ENCODE peak calls at places on chromosomes 4 and X, in six cellular contexts. O is tibial nerve, J is fibroblast of lung, I is H1, D is hepatocyte, X is heart left ventricle. R is an unnamed sample.

GRCh38 chrX:27276751-27277150 is 186.4 kb downstream of the PPP4R3C start:
- DNase-seq in O (no peak), J (no peak), I (no peak), D (no peak), X (no peak), R (peak)

GRCh38 chr4:120053916-120054315 is 12.7 kb downstream of the MAD2L1 start:
- DNase-seq in O (no peak), J (no peak), I (no peak), D (no peak), X (no peak), R (no peak)

GRCh38 chr4:6693274-6694176 is at the start of gene S100P:
- DNase-seq in O (no peak), J (no peak), I (no peak), D (peak), X (no peak), R (no peak)

GRCh38 chr4:142549726-142550463 is 296.2 kb downstream of the INPP4B start:
- DNase-seq in O (no peak), J (peak), I (no peak), D (peak), X (no peak), R (peak)

GRCh38 chr4:181372014-181372413 is 871.2 kb upstream of the TENM3 start:
- DNase-seq in O (no peak), J (no peak), I (no peak), D (no peak), X (no peak), R (no peak)

GRCh38 chrX:7146703-7147430 is 645 bp upstream of the STS start:
- DNase-seq in O (peak), J (peak), I (no peak), D (no peak), X (peak), R (no peak)

GRCh38 chrX:7996414-7996813 is 69.2 kb upstream of the PNPLA4 start:
- DNase-seq in O (peak), J (peak), I (no peak), D (peak), X (no peak), R (no peak)

GRCh38 chrX:1330605-1331004 is 6.0 kb upstream of the IL3RA start:
- DNase-seq in O (no peak), J (no peak), I (no peak), D (no peak), X (no peak), R (no peak)

GRCh38 chrX:115539841-115540240 is 21.1 kb upstream of the PLS3 start:
- DNase-seq in O (no peak), J (no peak), I (no peak), D (no peak), X (no peak), R (no peak)

DNA sequence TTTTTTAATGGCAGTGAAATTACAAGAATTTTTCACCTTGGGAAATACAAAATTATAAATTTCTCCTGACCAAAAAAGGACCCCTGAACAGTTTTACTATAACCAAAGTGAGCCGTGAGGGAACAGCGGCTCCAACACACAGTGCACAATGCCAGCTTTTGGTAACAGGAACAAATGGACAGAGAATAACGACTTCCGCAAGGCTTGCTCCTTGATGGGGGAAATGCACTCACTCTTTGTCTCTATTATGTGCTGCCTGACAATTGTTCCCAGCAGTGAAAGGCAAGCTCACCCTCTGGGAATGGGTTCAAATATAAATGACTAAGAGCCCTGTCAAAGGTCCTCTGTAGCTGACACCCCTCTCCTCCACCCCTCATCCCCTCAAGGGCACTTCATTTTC is 325.9 kb upstream of the GALNT7 start:
- DNase-seq in O (no peak), J (no peak), I (no peak), D (no peak), X (no peak), R (no peak)
- H3K4me3 ChIP-seq in O (no peak), J (no peak), I (no peak), D (no peak), X (no peak), R (no peak)

DNA sequence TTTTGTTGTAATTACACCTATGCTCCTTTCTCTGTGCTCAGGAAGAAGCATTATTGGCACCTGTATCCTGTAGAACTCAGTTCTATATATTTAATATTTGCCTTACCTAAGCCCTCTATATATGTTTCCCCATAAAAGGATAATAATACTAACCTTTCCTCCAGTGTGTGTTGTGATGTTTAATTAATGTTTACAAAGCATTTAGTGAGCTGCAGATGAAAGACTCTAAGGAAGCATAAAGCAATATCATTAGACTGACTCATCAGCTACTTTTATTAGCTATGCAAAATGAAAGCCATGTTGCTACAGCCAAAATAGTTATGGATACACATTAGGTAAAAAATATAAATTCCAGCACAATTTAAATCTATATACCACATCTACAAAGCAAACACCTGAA is 93.6 kb upstream of the PTPN13 start:
- DNase-seq in O (no peak), J (no peak), I (no peak), D (no peak), X (no peak), R (no peak)
- H3K4me3 ChIP-seq in O (no peak), J (no peak), I (no peak), D (no peak), X (no peak), R (no peak)

GRCh38 chr4:53100801-53101581 is 238.9 kb downstream of the RASL11B start:
- DNase-seq in O (no peak), J (peak), I (no peak), D (no peak), X (no peak), R (peak)
- H3K4me3 ChIP-seq in O (no peak), J (peak), I (no peak), D (no peak), X (no peak), R (peak)

DNA sequence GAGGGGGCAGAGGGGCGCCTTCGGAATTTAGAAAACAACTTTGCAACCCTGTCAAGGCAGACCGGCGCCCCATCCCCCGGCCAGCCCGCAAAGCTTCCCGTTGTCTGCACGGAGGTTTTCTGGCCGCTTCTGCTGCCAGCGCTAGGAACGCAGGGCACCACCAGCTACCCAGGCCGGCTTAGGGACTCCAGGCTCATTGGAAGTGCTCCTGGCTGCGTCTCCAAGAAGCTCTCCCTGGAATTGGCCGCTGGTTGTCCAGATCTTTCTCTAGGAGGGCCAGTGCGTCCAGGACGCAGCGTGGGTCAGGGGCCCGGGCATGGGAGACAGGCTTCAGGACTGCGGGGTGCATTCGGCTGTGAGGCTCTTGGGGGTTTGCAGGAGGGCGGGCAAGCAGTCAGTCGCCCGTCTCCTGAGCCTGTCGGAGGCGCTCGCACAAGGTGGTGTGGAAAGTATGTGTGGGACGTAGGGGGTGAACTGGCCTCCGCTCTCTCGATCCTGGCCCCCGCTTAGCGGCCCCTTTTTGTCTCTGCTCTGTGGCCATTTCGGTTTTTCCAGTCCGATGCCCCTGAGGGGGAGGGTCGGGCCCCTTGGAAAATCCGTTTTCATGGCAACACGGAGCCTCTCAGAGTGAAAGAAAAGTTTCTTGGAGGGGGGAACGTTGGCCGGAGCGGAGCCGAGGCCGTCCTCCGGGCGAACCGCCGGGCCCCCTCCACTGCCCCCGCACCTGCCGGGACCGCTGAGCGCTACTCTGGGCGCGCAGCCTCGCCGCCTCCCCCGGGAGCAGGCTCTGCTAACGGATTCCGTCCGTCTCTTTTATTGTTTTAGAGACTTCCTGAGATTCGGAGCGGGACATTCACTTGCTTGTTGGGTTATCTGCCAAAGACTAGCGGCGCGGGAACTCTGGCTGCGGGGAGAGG is 810 bp upstream of the SOX3 start:
- DNase-seq in O (no peak), J (no peak), I (no peak), D (no peak), X (no peak), R (no peak)
- H3K4me3 ChIP-seq in O (peak), J (no peak), I (peak), D (no peak), X (no peak), R (no peak)

R was measured in skeletal muscle cell.